ENCODE peak calls at places on chromosomes 7 and 10, in four cellular contexts. A is H1, M is Panc1, N is stomach. F is an unnamed sample.
A peak's percentile ranks its signal among the peaks of the same experiment; 100 is the strongest.

GRCh38 chr7:45990276-45990675 is 69.2 kb upstream of the IGFBP3 start:
- DNase-seq in N (no peak), M (no peak), A (no peak), F (no peak)

GRCh38 chr10:116705498-116705897 is 36.9 kb downstream of the HSPA12A start:
- DNase-seq in M (no peak), A (no peak), N (no peak), F (no peak)

GRCh38 chr7:7321681-7322080 is 139.3 kb downstream of the C1GALT1 start:
- DNase-seq in N (peak; percentile 34), M (no peak), A (no peak), F (no peak)

GRCh38 chr10:109203616-109204375 is 719.5 kb downstream of the XPNPEP1 start:
- DNase-seq in M (no peak), N (no peak), A (no peak), F (no peak)

GRCh38 chr7:44213872-44214595 is 13.3 kb downstream of the YKT6 start:
- DNase-seq in M (no peak), A (peak; percentile 51), N (no peak), F (no peak)

GRCh38 chr7:80439894-80440811 is 71.7 kb downstream of the GNAT3 start:
- DNase-seq in M (no peak), N (no peak), A (no peak), F (no peak)

GRCh38 chr10:15744217-15744865 is 24.6 kb upstream of the ITGA8 start:
- DNase-seq in M (peak; percentile 13), N (peak; percentile 38), A (no peak), F (peak; percentile 4)

GRCh38 chr7:29612596-29612995 is 49.0 kb downstream of the PRR15 start:
- DNase-seq in M (no peak), N (no peak), A (no peak), F (no peak)

GRCh38 chr7:38129162-38129561 is 48.9 kb upstream of the STARD3NL start:
- DNase-seq in M (no peak), A (no peak), N (no peak), F (no peak)

GRCh38 chr10:86227501-86228258 is 138.9 kb downstream of the GRID1 start:
- DNase-seq in A (no peak), M (no peak), N (no peak), F (no peak)

GRCh38 chr7:90869335-90869734 is 273.2 kb downstream of the CDK14 start:
- DNase-seq in A (no peak), M (no peak), N (no peak), F (no peak)

GRCh38 chr10:71608863-71609768 is 110.5 kb downstream of the C10orf105 start:
- DNase-seq in N (peak; percentile 80), A (peak; percentile 67), M (no peak), F (peak; percentile 54)

GRCh38 chr7:116138202-116138801 is 72.0 kb upstream of the TES start:
- DNase-seq in N (no peak), A (no peak), M (peak; percentile 65), F (no peak)

GRCh38 chr7:107312418-107312817 is 143.6 kb downstream of the HBP1 start:
- DNase-seq in A (no peak), N (no peak), M (no peak), F (no peak)

GRCh38 chr10:76192694-76193304 is 761.4 kb downstream of the LRMDA start:
- DNase-seq in A (no peak), M (no peak), N (no peak), F (no peak)

GRCh38 chr7:2517004-2517403 is 2.6 kb upstream of the LFNG start:
- DNase-seq in M (no peak), A (no peak), N (no peak), F (no peak)

DNA sequence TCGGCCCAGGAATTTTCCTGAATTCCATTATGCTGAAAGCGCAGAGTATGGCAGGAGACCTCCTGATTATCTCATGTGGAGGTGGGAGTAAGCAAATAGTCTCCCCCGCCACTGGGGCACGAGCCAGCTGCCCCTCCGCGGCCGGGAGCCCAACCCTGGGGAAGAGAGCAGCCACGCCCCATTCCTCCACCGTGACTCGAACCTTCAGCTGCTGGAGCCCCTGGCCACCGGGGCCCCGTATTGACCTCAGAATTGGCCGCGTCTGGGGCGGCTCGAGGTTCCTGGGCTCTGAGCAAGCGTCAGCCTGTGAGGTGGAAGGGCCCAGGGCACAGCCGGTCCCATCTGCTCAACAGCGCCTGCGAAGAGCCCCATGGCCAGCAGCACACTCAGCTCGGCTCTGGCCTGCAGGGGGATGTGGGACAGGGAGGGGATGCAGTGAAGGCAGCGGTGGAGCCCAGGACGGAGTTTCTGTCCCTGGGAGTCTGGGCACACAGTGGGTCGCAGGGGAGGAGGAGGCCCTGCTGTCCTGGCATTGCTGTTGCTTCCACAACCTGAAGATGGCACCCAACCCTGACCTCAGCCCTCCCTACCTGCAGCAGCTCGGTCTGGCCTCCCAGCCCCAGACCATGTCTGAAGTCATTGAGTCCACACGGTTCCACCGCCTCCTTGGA is 97.8 kb downstream of the CHST15 start:
- DNase-seq in N (peak; percentile 46), M (peak; percentile 56), A (peak; percentile 72), F (no peak)
- H3K27ac ChIP-seq in N (peak overlapping the region; percentile 53), M (peak overlapping the region; percentile 67), A (no peak overlapping the region), F (no peak overlapping the region)

GRCh38 chr10:77712207-77712606 is 74.6 kb upstream of the KCNMA1 start:
- DNase-seq in A (no peak), M (no peak), N (no peak), F (no peak)

GRCh38 chr10:77713506-77714280 is 76.1 kb upstream of the KCNMA1 start:
- DNase-seq in A (no peak), N (no peak), M (no peak), F (no peak)

GRCh38 chr10:77716943-77717735 is 79.5 kb upstream of the KCNMA1 start:
- DNase-seq in N (no peak), A (no peak), M (no peak), F (no peak)

GRCh38 chr10:77715536-77715935 is 77.9 kb upstream of the KCNMA1 start:
- DNase-seq in M (no peak), A (no peak), N (no peak), F (no peak)

GRCh38 chr10:77715081-77715480 is 77.5 kb upstream of the KCNMA1 start:
- DNase-seq in M (no peak), A (no peak), N (no peak), F (no peak)
- TF ChIP-seq CTCF in M (peak; percentile 76), A (peak; percentile 39), N (no peak), F (no peak)

GRCh38 chr7:57641521-57642067 is 191.6 kb downstream of the ZNF716 start:
- DNase-seq in M (no peak), A (no peak), N (no peak), F (no peak)

GRCh38 chr7:57642730-57643129 is 192.8 kb downstream of the ZNF716 start:
- DNase-seq in N (no peak), A (no peak), M (no peak), F (no peak)

GRCh38 chr7:57646901-57647246 is 196.9 kb downstream of the ZNF716 start:
- DNase-seq in M (no peak), A (no peak), N (no peak), F (no peak)

GRCh38 chr7:57651006-57651405 is 201.0 kb downstream of the ZNF716 start:
- DNase-seq in M (no peak), A (no peak), N (no peak), F (no peak)

GRCh38 chr7:57646219-57646900 is 196.4 kb downstream of the ZNF716 start:
- DNase-seq in N (no peak), M (no peak), A (no peak), F (no peak)
- H3K9me3 ChIP-seq in N (peaks cover 78% of the 10 kb centered on the region), M (no peaks in the 10 kb centered on the region), A (peaks cover 55% of the 10 kb centered on the region), F (peaks cover 12% of the 10 kb centered on the region)

DNA sequence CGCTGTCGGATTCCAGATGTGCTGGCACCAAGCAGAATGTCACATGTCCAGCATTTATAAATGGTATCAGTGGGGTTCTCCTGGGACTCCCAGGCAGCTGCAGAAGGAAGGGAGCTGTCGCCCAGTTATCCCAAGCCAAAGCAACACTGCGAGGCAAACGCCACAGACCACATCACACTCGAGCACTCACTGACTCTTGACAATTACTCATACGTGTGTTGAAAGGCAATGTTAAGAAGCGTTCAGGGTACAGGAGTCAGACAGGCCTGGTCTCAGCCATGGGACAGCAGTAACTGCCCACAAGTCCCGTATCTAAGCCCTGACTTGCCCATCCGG is 113.4 kb downstream of the DIP2C start:
- DNase-seq in N (no peak), M (no peak), A (no peak), F (no peak)
- H3K27ac ChIP-seq in N (no peak overlapping the region), M (no peak overlapping the region), A (no peak overlapping the region), F (no peak overlapping the region)

DNA sequence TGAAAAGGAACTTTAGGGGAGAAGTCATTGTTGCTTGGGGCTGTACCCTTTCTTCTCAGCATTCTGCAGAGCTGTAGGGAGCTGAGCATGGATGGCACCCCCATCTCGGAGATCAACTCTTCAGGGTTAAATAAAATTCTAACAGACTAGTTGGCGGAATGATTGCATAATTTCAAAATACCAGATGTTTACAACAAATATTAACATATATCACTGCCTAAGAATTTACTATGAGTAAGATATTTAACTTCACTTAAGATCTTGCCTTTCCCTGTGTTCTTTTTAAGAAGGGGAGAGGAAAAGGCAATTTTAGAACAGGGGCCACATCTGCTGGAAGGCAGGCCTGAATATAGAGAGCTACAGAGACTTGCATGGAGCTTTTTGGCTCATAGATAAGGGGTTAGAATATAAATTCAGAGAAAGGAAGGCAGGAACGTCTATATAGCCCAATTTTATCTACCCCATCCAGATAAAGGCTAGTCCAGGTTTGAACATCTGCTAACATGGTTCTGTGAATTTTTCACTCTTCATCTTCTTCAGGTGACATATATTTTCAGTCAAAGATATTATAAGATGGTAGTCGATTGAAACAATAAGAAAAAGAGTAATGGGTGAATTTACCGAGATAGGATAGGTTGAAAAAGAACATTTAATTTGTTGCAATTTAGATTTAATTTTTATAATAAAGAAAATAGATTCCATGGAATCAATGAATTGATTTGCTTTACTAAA is at the start of gene OR2F1:
- DNase-seq in M (no peak), A (no peak), N (no peak), F (no peak)
- TF ChIP-seq CTCF in M (no peak), A (no peak), N (no peak), F (no peak)

DNA sequence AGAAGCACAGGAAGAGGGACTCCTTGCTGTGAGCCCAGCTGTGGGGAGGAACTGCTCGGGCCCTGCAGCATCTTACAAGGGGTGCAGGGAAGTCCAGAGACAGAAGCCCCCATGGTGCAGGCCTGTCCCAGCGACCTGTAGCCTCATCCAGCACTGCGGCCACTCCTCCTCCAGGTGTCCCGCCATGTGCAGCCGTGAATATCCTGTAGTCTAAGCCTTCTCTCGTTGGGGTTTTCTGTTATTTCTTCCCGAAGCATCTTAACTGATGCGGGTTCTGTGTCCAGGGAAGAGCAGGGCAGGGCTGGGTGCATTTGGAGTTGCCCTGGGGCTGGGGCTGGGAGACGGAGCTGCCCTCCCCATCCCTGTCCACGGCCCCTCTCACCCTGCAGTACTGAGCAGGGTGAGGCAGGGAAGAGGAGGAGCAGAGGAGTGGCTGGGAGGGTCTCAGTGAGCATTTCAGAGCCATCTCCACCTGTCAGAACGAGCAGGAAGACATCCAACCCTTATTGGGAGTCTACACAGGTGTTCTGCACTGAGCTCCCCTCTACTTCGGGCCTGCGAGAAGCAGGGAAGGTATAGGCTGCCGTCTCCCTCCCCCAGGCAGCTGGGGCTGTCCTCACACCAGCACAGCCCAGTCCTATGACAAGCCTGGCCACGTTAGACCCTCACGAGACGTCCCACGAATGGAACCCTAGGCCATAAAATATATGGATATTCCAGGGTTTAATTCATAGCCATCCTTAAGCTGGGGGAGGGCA is 494.5 kb downstream of the DNAJB6 start:
- DNase-seq in A (no peak), M (no peak), N (no peak), F (no peak)
- H3K9me3 ChIP-seq in A (no peaks in the 10 kb centered on the region), M (no peaks in the 10 kb centered on the region), N (no peaks in the 10 kb centered on the region), F (no peaks in the 10 kb centered on the region)

F was measured in CD4-positive, alpha-beta T cell.